ENCODE peak calls at places on chromosomes 13 and 19, in six cellular contexts. O is heart left ventricle, A is psoas muscle, F is OCI-LY7, B is neuronal stem cell, K is hepatocyte. W is an unnamed sample.

GRCh38 chr13:37319041-37319443 is 213.6 kb upstream of the CSNK1A1L start:
- DNase-seq in K (no peak), B (no peak), O (no peak), F (no peak), A (no peak), W (no peak)

GRCh38 chr13:77919351-77920294 is 992 bp upstream of the EDNRB start:
- DNase-seq in O (peak; percentile 70), B (peak; percentile 18), A (peak; percentile 41), F (no peak), K (peak; percentile 55), W (no peak)

GRCh38 chr19:35254341-35255297 is 5.8 kb downstream of the LSR start:
- DNase-seq in O (peak; percentile 62), K (no peak), B (no peak), F (no peak), A (no peak), W (peak; percentile 60)

GRCh38 chr13:111897178-111897845 is 169.6 kb upstream of the SOX1 start:
- DNase-seq in B (no peak), O (no peak), F (no peak), A (no peak), K (no peak), W (peak; percentile 71)

GRCh38 chr13:46179576-46180368 is 2.2 kb downstream of the LCP1 start:
- DNase-seq in F (peak; percentile 72), B (no peak), A (peak; percentile 33), K (no peak), O (peak; percentile 44), W (no peak)

GRCh38 chr19:47601180-47601904 is 7.6 kb upstream of the BICRA start:
- DNase-seq in K (peak; percentile 59), B (no peak), F (peak; percentile 36), O (no peak), A (no peak), W (no peak)

GRCh38 chr19:48674921-48675824 is 2.4 kb upstream of the NTN5 start:
- DNase-seq in B (peak; percentile 82), A (peak; percentile 76), K (peak; percentile 93), F (peak; percentile 85), O (peak; percentile 79), W (no peak)

GRCh38 chr13:69204620-69205019 is 903.0 kb upstream of the ATXN8OS start:
- DNase-seq in A (no peak), K (no peak), F (no peak), B (no peak), O (no peak), W (no peak)

GRCh38 chr13:23020246-23020843 is 160.4 kb upstream of the SGCG start:
- DNase-seq in B (peak; percentile 64), O (no peak), A (no peak), F (peak; percentile 58), K (peak; percentile 64), W (no peak)

GRCh38 chr13:110329798-110330461 is 22.8 kb downstream of the COL4A2 start:
- DNase-seq in O (peak; percentile 22), A (no peak), F (no peak), K (no peak), B (no peak), W (no peak)
- H3K27ac ChIP-seq in O (peak overlapping the region; percentile 47), A (peak overlapping the region; percentile 37), F (no peak overlapping the region), K (no peak overlapping the region), B (no peak overlapping the region), W (peak overlapping the region; percentile 68)

DNA sequence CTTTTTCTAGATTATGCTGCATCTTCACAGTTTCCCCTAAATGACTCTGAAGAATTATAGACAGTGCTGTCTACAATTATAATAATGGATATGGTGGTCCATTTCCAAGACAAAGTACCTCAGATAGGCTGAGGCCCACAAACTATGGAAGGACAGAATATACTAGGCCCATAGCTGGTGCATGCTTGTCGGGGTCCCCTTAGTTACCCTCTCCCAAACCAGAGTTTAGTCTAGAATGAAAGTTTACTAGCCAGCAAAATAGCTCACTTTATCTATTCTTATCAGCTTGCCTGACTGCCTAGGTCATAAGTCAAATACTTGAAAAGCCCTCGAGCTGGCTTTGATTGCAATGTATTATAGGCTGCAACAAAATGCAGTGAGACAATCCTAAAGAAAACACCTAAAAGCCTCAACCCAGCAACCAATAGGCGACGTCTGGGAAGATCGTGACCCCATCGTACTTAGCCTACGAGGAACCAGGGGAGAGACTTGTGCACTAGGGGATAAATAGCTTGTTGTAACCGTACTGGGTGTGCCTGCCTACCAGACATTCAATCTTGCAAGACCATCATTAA is 785 bp upstream of the IGFL2 start:
- DNase-seq in K (peak; percentile 12), B (no peak), A (no peak), F (no peak), O (no peak), W (no peak)
- H3K27ac ChIP-seq in K (peak overlapping the region; percentile 46), B (no peak overlapping the region), A (no peak overlapping the region), F (no peak overlapping the region), O (no peak overlapping the region), W (no peak overlapping the region)

DNA sequence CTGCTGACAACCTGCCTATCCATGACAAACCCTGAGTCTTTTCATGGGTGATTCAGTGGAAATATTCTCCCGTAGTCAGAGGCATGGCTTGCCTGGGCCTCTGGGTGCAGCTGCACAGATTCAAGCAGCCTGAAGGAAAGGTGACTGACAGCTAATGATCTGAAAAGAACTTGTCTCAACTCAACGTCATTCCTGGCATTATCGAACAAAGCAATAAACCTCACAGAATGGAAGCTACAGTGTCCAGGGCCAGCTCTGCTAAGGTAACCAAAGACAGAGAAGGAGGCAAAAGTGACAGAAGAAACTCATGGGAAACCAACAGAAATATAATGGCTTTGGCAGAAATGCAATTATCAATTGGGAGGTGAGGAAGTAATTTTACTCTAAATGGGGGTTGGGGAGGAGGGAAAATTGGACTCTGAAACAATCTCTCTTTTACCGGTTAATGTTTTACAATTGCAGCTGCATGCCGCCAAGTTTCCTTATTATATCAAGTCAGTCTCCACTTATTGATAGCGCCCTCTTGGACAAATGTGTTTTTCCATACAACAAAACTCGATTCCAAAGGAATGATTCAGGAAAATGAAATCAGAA is 12.9 kb downstream of the STARD13 start:
- DNase-seq in O (no peak), B (no peak), K (peak; percentile 38), A (no peak), F (no peak), W (no peak)
- H3K27ac ChIP-seq in O (peak overlapping the region; percentile 72), B (no peak overlapping the region), K (peak overlapping the region; percentile 87), A (no peak overlapping the region), F (no peak overlapping the region), W (no peak overlapping the region)

GRCh38 chr13:98340026-98340425 is 163.0 kb upstream of the RNF113B start:
- DNase-seq in O (no peak), B (no peak), A (no peak), F (no peak), K (no peak), W (peak; percentile 1)
- H3K27ac ChIP-seq in O (no peak overlapping the region), B (no peak overlapping the region), A (no peak overlapping the region), F (no peak overlapping the region), K (no peak overlapping the region), W (no peak overlapping the region)

DNA sequence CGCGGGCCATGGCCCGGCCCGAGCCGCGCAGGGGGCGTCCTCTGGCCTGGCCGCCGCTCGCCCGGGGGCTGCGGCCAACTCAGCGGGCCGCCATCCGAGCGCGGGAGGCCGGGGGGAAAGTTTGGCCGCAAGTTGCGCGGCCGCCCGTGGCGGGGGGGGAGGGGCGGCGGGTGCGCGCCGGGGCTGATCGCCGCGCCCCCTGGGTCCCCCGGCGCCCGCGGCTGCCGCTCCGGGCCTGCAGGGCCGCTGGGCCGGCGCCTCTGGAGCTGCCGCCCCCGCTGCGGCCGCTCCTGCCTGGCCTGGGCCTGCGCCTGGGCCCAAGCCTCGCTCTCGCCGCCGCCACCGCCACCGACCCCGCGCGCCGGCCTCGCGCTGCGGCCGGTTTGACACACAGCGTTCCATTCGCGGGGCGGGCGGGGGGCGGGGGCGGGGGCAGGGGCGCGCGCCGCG is at the start of gene NR2F6:
- DNase-seq in A (no peak), O (no peak), K (no peak), B (no peak), F (no peak), W (no peak)
- H3K27ac ChIP-seq in A (peak within 1 kb of the TSS; percentile 84), O (peak within 1 kb of the TSS; percentile 88), K (peak within 1 kb of the TSS; percentile 95), B (peak within 1 kb of the TSS; percentile 88), F (peak within 1 kb of the TSS; percentile 69), W (peak within 1 kb of the TSS; percentile 85)

DNA sequence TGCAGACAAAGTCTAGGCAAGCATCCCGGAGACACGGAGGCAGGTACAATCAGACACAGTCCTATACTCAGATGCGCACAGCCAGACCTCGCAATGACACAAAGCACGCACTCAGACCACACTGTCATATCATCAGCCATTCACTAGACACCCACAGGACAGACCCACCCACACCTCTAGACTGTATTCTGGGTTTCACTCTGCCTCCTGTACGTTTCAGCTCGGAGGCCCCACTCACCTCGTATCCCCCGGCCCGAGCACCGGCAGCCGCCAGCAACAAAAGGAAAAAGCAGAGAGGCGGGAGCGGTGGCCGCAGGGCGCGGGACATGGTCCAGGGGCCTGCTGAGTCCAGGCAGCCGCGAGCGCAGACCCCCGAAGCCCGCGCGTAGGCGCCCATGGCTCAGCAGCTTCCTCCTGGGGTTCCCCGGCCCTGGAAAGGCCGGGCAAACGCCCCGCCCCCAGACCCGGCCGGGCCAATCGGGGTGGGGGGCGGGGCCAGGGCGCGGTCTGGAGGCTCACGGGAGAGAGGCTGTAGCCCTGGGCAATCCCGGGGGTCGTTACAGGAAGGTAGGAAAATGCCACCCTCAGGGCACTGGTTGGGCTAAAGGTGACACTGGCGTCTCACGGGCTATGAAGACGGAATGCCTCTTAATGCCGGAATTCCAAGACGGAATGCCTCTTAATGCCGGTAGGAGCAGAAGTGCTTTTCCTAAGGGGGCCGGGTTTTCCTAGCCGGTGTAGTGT is at the start of the genes MAN2B1 and WDR83:
- DNase-seq in K (peak; percentile 93), A (peak; percentile 79), B (peak; percentile 80), F (peak; percentile 85), O (peak; percentile 77), W (no peak)
- H3K27ac ChIP-seq in K (peak within 1 kb of the TSS; percentile 77), A (peak within 1 kb of the TSS; percentile 74), B (no peak within 1 kb of the TSS), F (peak within 1 kb of the TSS; percentile 71), O (peak within 1 kb of the TSS; percentile 86), W (peak within 1 kb of the TSS; percentile 56)

GRCh38 chr19:42191855-42192254 is 25.6 kb downstream of the DEDD2 start:
- DNase-seq in K (peak; percentile 85), O (no peak), F (no peak), B (no peak), A (no peak), W (no peak)
- H3K27ac ChIP-seq in K (peak overlapping the region; percentile 91), O (no peak overlapping the region), F (no peak overlapping the region), B (no peak overlapping the region), A (no peak overlapping the region), W (no peak overlapping the region)